ENCODE peak calls at places on chromosomes 3 and 15, in ten cellular contexts. Z, C, Y, B, A, F, M, E, J and Q are unnamed samples.

GRCh38 chr3:187916072-187916471 is 170.8 kb upstream of the BCL6 start:
- DNase-seq in Z (no peak), C (no peak), Y (no peak), B (no peak), A (no peak), F (no peak), M (no peak), E (no peak), J (no peak), Q (no peak)

GRCh38 chr3:186108106-186108940 is 566 bp downstream of the ETV5 start:
- DNase-seq in Z (no peak), C (peak; percentile 59), Y (peak; percentile 81), B (peak; percentile 81), A (peak; percentile 35), F (peak; percentile 64), M (no peak), E (peak; percentile 23), J (no peak), Q (peak; percentile 72)

GRCh38 chr3:187185759-187186158 is 11.5 kb upstream of the RTP1 start:
- DNase-seq in Z (no peak), C (no peak), Y (no peak), B (no peak), A (no peak), F (no peak), M (no peak), E (no peak), J (no peak), Q (no peak)

GRCh38 chr3:38541800-38542199 is 45.7 kb downstream of the EXOG start:
- DNase-seq in Z (no peak), C (no peak), Y (no peak), B (no peak), A (no peak), F (peak; percentile 48), M (no peak), E (no peak), J (no peak), Q (peak; percentile 32)

GRCh38 chr3:115111632-115112031 is 35.5 kb downstream of the ZBTB20 start:
- DNase-seq in Z (no peak), C (no peak), Y (no peak), B (peak; percentile 31), A (no peak), F (no peak), M (no peak), E (no peak), J (no peak), Q (no peak)

GRCh38 chr3:190825389-190826016 is 37.0 kb downstream of the GMNC start:
- DNase-seq in Z (no peak), C (no peak), Y (no peak), B (no peak), A (no peak), F (no peak), M (no peak), E (no peak), J (no peak), Q (no peak)

GRCh38 chr3:72011495-72011894 is 226.5 kb upstream of the PROK2 start:
- DNase-seq in Z (no peak), C (peak; percentile 94), Y (no peak), B (peak; percentile 81), A (no peak), F (peak; percentile 69), M (no peak), E (no peak), J (no peak), Q (no peak)

GRCh38 chr3:56783644-56784451 is 17.9 kb downstream of the ARHGEF3 start:
- DNase-seq in Z (peak; percentile 47), C (peak; percentile 90), Y (peak; percentile 81), B (peak; percentile 86), A (peak; percentile 76), F (peak; percentile 86), M (peak; percentile 70), E (peak; percentile 77), J (no peak), Q (peak; percentile 82)

GRCh38 chr15:54312528-54312927 is 334.3 kb downstream of the UNC13C start:
- DNase-seq in Z (no peak), C (no peak), Y (no peak), B (no peak), A (no peak), F (no peak), M (no peak), E (no peak), J (no peak), Q (no peak)

GRCh38 chr3:24047513-24047912 is 102.4 kb downstream of the NR1D2 start:
- DNase-seq in Z (no peak), C (no peak), Y (no peak), B (no peak), A (no peak), F (no peak), M (no peak), E (no peak), J (no peak), Q (no peak)